ENCODE peak calls at places on chromosomes 4 and X, in eight cellular contexts. E is stimulated activated CD8-positive, alpha-beta memory T cell treated with anti-CD3 and anti-CD28 coated beads, Interleukin-4, amount 100 ng/mL, for 4 hours; B is posterior vena cava; Q is NCI-H2081; O is stimulated activated CD4-positive, alpha-beta T cell treated with anti-CD3 and anti-CD28 coated beads, Interleukin-15, amount 100 ng/mL, for 1 hour; P is esophagus squamous epithelium; R is EL; I is mammary epithelial cell. T is an unnamed sample.

GRCh38 chr4:144518181-144518895 is 127.6 kb upstream of the HHIP start:
- DNase-seq in E (no peak), B (no peak), Q (peak; percentile 8), O (no peak), P (no peak), R (peak; percentile 13), I (no peak), T (peak; percentile 8)

GRCh38 chrX:129478516-129478915 is 44.8 kb downstream of the SMARCA1 start:
- DNase-seq in E (no peak), B (no peak), Q (no peak), O (no peak), P (no peak), R (peak; percentile 40), I (no peak), T (peak; percentile 19)

GRCh38 chr4:183348706-183349659 is 26.8 kb upstream of the CLDN24 start:
- DNase-seq in E (no peak), B (peak; percentile 50), Q (no peak), O (no peak), P (no peak), R (peak; percentile 99), I (peak; percentile 19), T (peak; percentile 97)

GRCh38 chr4:36000941-36001557 is 243.3 kb downstream of the ARAP2 start:
- DNase-seq in E (no peak), B (no peak), Q (no peak), O (no peak), P (no peak), R (no peak), I (peak; percentile 43), T (no peak)

GRCh38 chrX:11472879-11473278 is 179.7 kb downstream of the AMELX start:
- DNase-seq in E (no peak), B (no peak), Q (no peak), O (no peak), P (no peak), R (no peak), I (no peak), T (no peak)

GRCh38 chr4:183987529-183987946 is 82.4 kb downstream of the STOX2 start:
- DNase-seq in E (no peak), B (no peak), Q (no peak), O (no peak), P (peak; percentile 4), R (peak; percentile 80), I (peak; percentile 96), T (peak; percentile 59)

GRCh38 chr4:7052923-7053715 is 9.9 kb downstream of the TADA2B start:
- DNase-seq in E (no peak), B (no peak), Q (no peak), O (no peak), P (no peak), R (no peak), I (no peak), T (no peak)

GRCh38 chr4:81508786-81509574 is 37.3 kb upstream of the RASGEF1B start:
- DNase-seq in E (no peak), B (no peak), Q (no peak), O (no peak), P (no peak), R (no peak), I (no peak), T (no peak)

GRCh38 chrX:107716045-107716684 is 59.4 kb downstream of the TSC22D3 start:
- DNase-seq in E (no peak), B (no peak), Q (peak; percentile 28), O (no peak), P (no peak), R (peak; percentile 31), I (peak; percentile 19), T (peak; percentile 38)